ENCODE peak calls at places on chromosomes 4 and X, in nine cellular contexts. D is breast epithelium, R is transverse colon, M is fibroblast of the aortic adventitia, I is IMR-90, L is ovary, W is fibroblast of mammary gland, G is lower leg skin, J is fibroblast of pulmonary artery. E is an unnamed sample.

GRCh38 chrX:73581002-73581628 is 18.1 kb downstream of the CHIC1 start:
- DNase-seq in D (no peak), R (no peak), M (no peak), I (no peak), L (no peak), W (no peak), G (no peak), J (no peak), E (no peak)

GRCh38 chrX:39605183-39605582 is 492.6 kb downstream of the BCOR start:
- DNase-seq in D (no peak), R (no peak), M (no peak), I (no peak), L (no peak), W (no peak), G (no peak), J (no peak), E (no peak)

GRCh38 chrX:155262970-155263754 is 1.1 kb downstream of the RAB39B start:
- DNase-seq in D (no peak), R (no peak), M (no peak), I (no peak), L (no peak), W (no peak), G (no peak), J (no peak), E (no peak)

GRCh38 chr4:142781114-142781513 is 65.0 kb downstream of the INPP4B start:
- DNase-seq in D (no peak), R (no peak), M (no peak), I (peak), L (no peak), W (peak), G (no peak), J (peak), E (no peak)

GRCh38 chr4:94533405-94534223 is 81.9 kb downstream of the PDLIM5 start:
- DNase-seq in D (no peak), R (no peak), M (no peak), I (no peak), L (no peak), W (no peak), G (no peak), J (no peak), E (no peak)

GRCh38 chrX:11381464-11381863 is 88.3 kb downstream of the AMELX start:
- DNase-seq in D (no peak), R (peak), M (peak), I (peak), L (peak), W (peak), G (no peak), J (peak), E (no peak)

GRCh38 chr4:2932951-2933565 is 30.1 kb downstream of the NOP14 start:
- DNase-seq in D (no peak), R (no peak), M (no peak), I (no peak), L (no peak), W (no peak), G (peak), J (no peak), E (no peak)

GRCh38 chrX:107102980-107103379 is 15.6 kb downstream of the RBM41 start:
- DNase-seq in D (no peak), R (no peak), M (peak), I (peak), L (no peak), W (peak), G (no peak), J (peak), E (no peak)

GRCh38 chrX:19576742-19577141 is 61.4 kb upstream of the MAP3K15 start:
- DNase-seq in D (no peak), R (no peak), M (peak), I (no peak), L (no peak), W (peak), G (no peak), J (no peak), E (no peak)

GRCh38 chrX:107894038-107894437 is 68.4 kb downstream of the MID2 start:
- DNase-seq in D (no peak), R (no peak), M (peak), I (peak), L (no peak), W (peak), G (no peak), J (peak), E (no peak)

GRCh38 chrX:147850875-147851274 is 60.8 kb upstream of the FMR1 start:
- DNase-seq in D (no peak), R (no peak), M (no peak), I (no peak), L (no peak), W (no peak), G (no peak), J (no peak), E (no peak)

GRCh38 chr4:65344278-65344825 is 325.9 kb downstream of the EPHA5 start:
- DNase-seq in D (no peak), R (no peak), M (peak), I (no peak), L (no peak), W (no peak), G (no peak), J (no peak), E (no peak)

GRCh38 chr4:174764105-174764729 is 64.8 kb downstream of the GLRA3 start:
- DNase-seq in D (no peak), R (no peak), M (peak), I (peak), L (no peak), W (peak), G (no peak), J (peak), E (no peak)

GRCh38 chr4:108535757-108536156 is 84.6 kb upstream of the RPL34 start:
- DNase-seq in D (no peak), R (no peak), M (no peak), I (no peak), L (no peak), W (no peak), G (no peak), J (peak), E (no peak)

GRCh38 chr4:110059556-110060191 is 138.7 kb downstream of the ELOVL6 start:
- DNase-seq in D (no peak), R (peak), M (peak), I (peak), L (no peak), W (peak), G (no peak), J (peak), E (no peak)

GRCh38 chrX:9662148-9662547 is 103.5 kb downstream of the GPR143 start:
- DNase-seq in D (no peak), R (no peak), M (peak), I (peak), L (no peak), W (peak), G (no peak), J (peak), E (no peak)

GRCh38 chr4:46999584-46999983 is 6.2 kb upstream of the GABRA4 start:
- DNase-seq in D (no peak), R (no peak), M (peak), I (peak), L (no peak), W (peak), G (no peak), J (peak), E (no peak)

GRCh38 chr4:168631241-168632151 is 134.6 kb downstream of the PALLD start:
- DNase-seq in D (peak), R (peak), M (peak), I (peak), L (peak), W (peak), G (peak), J (peak), E (no peak)

GRCh38 chrX:147827070-147827469 is 84.6 kb upstream of the FMR1 start:
- DNase-seq in D (no peak), R (no peak), M (no peak), I (no peak), L (no peak), W (no peak), G (no peak), J (no peak), E (no peak)

GRCh38 chr4:181819951-181820350 is 423.3 kb upstream of the TENM3 start:
- DNase-seq in D (no peak), R (no peak), M (peak), I (peak), L (no peak), W (peak), G (no peak), J (no peak), E (no peak)

GRCh38 chr4:6909113-6909969 is at the start of gene TBC1D14:
- DNase-seq in D (peak), R (peak), M (peak), I (peak), L (peak), W (peak), G (peak), J (peak), E (peak)

GRCh38 chr4:6909970-6910339 is 329 bp downstream of the TBC1D14 start:
- DNase-seq in D (no peak), R (peak), M (no peak), I (no peak), L (peak), W (no peak), G (no peak), J (no peak), E (no peak)

GRCh38 chr4:6910960-6911874 is 1.6 kb downstream of the TBC1D14 start:
- DNase-seq in D (no peak), R (no peak), M (no peak), I (no peak), L (no peak), W (no peak), G (peak), J (no peak), E (no peak)

GRCh38 chr4:6908397-6909112 is 1.1 kb upstream of the TBC1D14 start:
- DNase-seq in D (no peak), R (no peak), M (peak), I (peak), L (no peak), W (peak), G (peak), J (no peak), E (no peak)

DNA sequence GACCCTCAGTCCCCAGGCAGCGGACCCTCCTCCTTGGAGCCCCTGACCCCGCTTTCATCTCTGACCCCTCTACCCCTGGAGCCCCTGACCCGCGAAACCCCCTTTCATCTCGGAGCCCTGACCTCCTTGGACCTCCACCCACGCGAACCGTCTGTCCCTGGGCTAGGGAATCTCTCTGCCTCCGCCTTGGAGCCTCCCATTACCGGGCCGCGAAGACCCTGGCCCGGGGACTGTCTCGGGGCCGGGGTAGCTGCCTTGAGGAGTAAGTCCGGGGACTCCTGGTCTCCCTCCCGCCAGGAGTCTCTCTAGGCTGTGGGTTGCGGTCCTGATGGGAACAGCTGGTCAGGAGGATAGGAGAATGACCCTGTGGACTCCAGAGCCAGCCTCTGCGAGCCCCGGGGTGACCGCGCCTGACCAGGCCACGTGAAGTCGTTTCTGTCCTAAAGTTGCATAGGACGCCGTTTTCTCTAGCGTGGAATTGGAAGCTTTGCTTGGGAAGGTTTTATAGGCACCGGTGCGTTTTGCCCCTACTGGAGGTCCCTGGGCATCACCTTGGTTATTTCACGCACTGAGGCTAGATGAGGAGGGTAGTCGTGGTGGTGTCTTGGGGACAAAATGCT is 824 bp downstream of the TBC1D14 start:
- DNase-seq in D (no peak), R (peak), M (no peak), I (no peak), L (no peak), W (no peak), G (no peak), J (no peak), E (no peak)
- TF ChIP-seq CTCF in D (peak), R (no peak), M (no peak), I (no peak), L (no peak), W (no peak), G (no peak), J (peak), E (no peak)

GRCh38 chr4:120870279-120870673 is 52.2 kb downstream of the PRDM5 start:
- DNase-seq in D (no peak), R (no peak), M (no peak), I (no peak), L (no peak), W (no peak), G (no peak), J (no peak), E (no peak)
- TF ChIP-seq CTCF in D (no peak), R (no peak), M (no peak), I (no peak), L (no peak), W (no peak), G (no peak), J (no peak), E (no peak)

DNA sequence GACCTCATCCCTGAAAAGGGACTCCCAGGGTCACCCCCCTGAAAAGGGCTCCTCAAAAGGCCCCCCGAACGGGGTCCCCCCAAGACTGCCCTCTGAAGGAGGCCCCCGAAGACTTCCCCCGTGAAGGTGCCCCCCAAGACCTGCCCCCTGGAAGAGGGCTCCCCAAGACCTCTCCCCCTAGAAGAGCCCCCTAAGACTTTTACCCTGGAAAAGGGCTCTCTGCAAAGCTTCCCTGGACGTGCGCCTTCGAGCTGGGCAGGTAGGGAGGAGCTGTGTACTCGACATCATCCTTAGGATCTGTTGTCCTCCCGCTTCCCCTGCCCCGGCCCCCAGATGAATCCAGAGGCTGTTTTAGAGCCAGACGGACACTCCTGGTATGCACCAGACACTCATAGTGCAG is 5.5 kb upstream of the SLC25A6 start:
- DNase-seq in D (no peak), R (no peak), M (no peak), I (no peak), L (no peak), W (no peak), G (no peak), J (no peak), E (no peak)
- TF ChIP-seq CTCF in D (no peak), R (no peak), M (no peak), I (no peak), L (no peak), W (no peak), G (no peak), J (no peak), E (no peak)

DNA sequence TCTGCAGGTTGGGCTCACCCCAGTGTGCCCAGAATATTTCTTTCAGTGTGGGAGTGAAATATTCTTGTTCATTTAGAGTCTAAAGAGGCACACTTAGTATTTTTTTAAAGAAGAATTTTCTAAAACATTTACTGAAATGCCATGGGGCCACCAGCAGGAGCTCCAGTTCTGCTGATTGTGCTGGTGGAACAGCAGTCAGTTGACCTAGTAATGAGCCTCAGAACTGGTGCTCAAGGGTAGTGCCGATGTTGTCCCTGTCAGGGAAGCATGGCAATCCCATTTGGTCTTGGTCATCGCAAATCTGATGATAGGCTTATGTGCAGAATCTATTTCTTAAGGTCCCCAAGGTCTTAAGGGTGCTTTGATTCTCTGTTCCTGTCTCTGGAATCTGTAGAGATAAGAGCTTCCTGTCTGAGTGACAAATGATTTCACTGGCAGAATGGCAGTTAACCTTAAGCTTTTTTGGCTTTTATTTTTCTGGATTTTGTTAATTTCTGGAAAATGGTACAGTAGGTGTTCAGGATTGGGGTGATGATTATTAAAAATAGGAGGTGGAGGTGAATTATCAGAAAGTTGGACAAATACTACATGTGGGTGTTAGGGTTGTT is 31.3 kb downstream of the JADE1 start:
- DNase-seq in D (no peak), R (no peak), M (no peak), I (no peak), L (no peak), W (no peak), G (peak), J (no peak), E (no peak)
- TF ChIP-seq CTCF in D (no peak), R (no peak), M (no peak), I (no peak), L (no peak), W (no peak), G (no peak), J (peak), E (no peak)